ENCODE peak calls at places on chromosomes 2 and 18, in five cellular contexts. X is non-pigmented ciliary epithelial cell, R is Daoy, T is T-helper 1 cell, D is KG1. S is an unnamed sample.

GRCh38 chr18:6652098-6652497 is 77.4 kb upstream of the ARHGAP28 start:
- DNase-seq in X (no peak), R (no peak), T (no peak), D (no peak), S (no peak)

GRCh38 chr18:72973831-72974230 is 106.0 kb upstream of the NETO1 start:
- DNase-seq in X (no peak), R (no peak), T (no peak), D (no peak), S (no peak)

GRCh38 chr18:48675912-48676311 is 137.1 kb downstream of the CTIF start:
- DNase-seq in X (no peak), R (no peak), T (no peak), D (no peak), S (no peak)

GRCh38 chr18:35998967-35999366 is 26.5 kb downstream of the RMP24 start:
- DNase-seq in X (no peak), R (no peak), T (no peak), D (no peak), S (no peak)

GRCh38 chr2:150127271-150127990 is 360.0 kb downstream of the RND3 start:
- DNase-seq in X (no peak), R (no peak), T (no peak), D (no peak), S (no peak)

GRCh38 chr2:172052000-172052983 is 33.0 kb upstream of the DLX1 start:
- DNase-seq in X (no peak), R (peak; percentile 13), T (no peak), D (no peak), S (no peak)

GRCh38 chr2:37767051-37767450 is 95.6 kb upstream of the CDC42EP3 start:
- DNase-seq in X (no peak), R (no peak), T (no peak), D (no peak), S (no peak)

GRCh38 chr18:8107426-8107825 is 501.8 kb upstream of the RAB12 start:
- DNase-seq in X (no peak), R (no peak), T (no peak), D (no peak), S (no peak)

GRCh38 chr2:128424806-128425205 is 106.1 kb upstream of the HS6ST1 start:
- DNase-seq in X (no peak), R (no peak), T (no peak), D (no peak), S (no peak)

GRCh38 chr2:234710066-234710465 is 213.2 kb upstream of the ARL4C start:
- DNase-seq in X (no peak), R (no peak), T (no peak), D (no peak), S (no peak)

GRCh38 chr2:29191817-29192216 is 76.6 kb downstream of the CLIP4 start:
- DNase-seq in X (no peak), R (no peak), T (no peak), D (no peak), S (no peak)

GRCh38 chr2:37849908-37850307 is 75.2 kb upstream of the RMDN2 start:
- DNase-seq in X (no peak), R (no peak), T (no peak), D (no peak), S (no peak)

GRCh38 chr2:12852135-12852534 is 135.4 kb downstream of the TRIB2 start:
- DNase-seq in X (no peak), R (no peak), T (no peak), D (no peak), S (no peak)

GRCh38 chr18:57956495-57956894 is 87.5 kb upstream of the NEDD4L start:
- DNase-seq in X (no peak), R (no peak), T (no peak), D (no peak), S (no peak)

GRCh38 chr2:100844514-100844913 is 24.6 kb downstream of the NPAS2 start:
- DNase-seq in X (no peak), R (no peak), T (no peak), D (no peak), S (no peak)

GRCh38 chr18:21894619-21895367 is 154.2 kb downstream of the MIB1 start:
- DNase-seq in X (no peak), R (no peak), T (no peak), D (no peak), S (no peak)

GRCh38 chr18:57004366-57005121 is 142.3 kb upstream of the BOD1L2 start:
- DNase-seq in X (peak; percentile 37), R (peak; percentile 34), T (no peak), D (peak; percentile 41), S (no peak)

GRCh38 chr18:76018211-76018610 is 476.8 kb downstream of the ZNF516 start:
- DNase-seq in X (no peak), R (no peak), T (no peak), D (no peak), S (no peak)

GRCh38 chr2:240934701-240935100 is 28.6 kb downstream of the CROCC2 start:
- DNase-seq in X (no peak), R (peak; percentile 1), T (no peak), D (no peak), S (no peak)

GRCh38 chr2:241852116-241852980 is 6.3 kb downstream of the PDCD1 start:
- DNase-seq in X (no peak), R (no peak), T (no peak), D (no peak), S (no peak)

GRCh38 chr2:32627441-32627900 is 379 bp upstream of the TTC27 start:
- DNase-seq in X (no peak), R (peak; percentile 66), T (no peak), D (no peak), S (no peak)

GRCh38 chr2:71605173-71605641 is 151.8 kb downstream of the DYSF start:
- DNase-seq in X (no peak), R (no peak), T (no peak), D (no peak), S (no peak)

GRCh38 chr2:63879876-63880433 is 38.3 kb downstream of the UGP2 start:
- DNase-seq in X (no peak), R (no peak), T (no peak), D (no peak), S (no peak)

GRCh38 chr2:216221806-216222205 is 112.7 kb downstream of the XRCC5 start:
- DNase-seq in X (no peak), R (peak; percentile 21), T (no peak), D (no peak), S (no peak)

GRCh38 chr18:34097312-34097711 is 127.4 kb downstream of the NOL4 start:
- DNase-seq in X (no peak), R (no peak), T (no peak), D (no peak), S (no peak)

GRCh38 chr2:176002684-176003225 is 688 bp upstream of the LNPK start:
- DNase-seq in X (no peak), R (peak; percentile 37), T (no peak), D (no peak), S (no peak)